ENCODE peak calls at places on chromosomes 2 and 18, in six cellular contexts. One of them, this sample, is unnamed.

GRCh38 chr2:129256642-129257041 is 722.8 kb upstream of the RAB6C start:
- DNase-seq in K562: no peak
- DNase-seq in GM12878: no peak
- DNase-seq in IMR-90: no peak
- DNase-seq in adrenal gland: no peak
- DNase-seq in A549: no peak
- DNase-seq in this sample: no peak

GRCh38 chr2:168216351-168217005 is 30.9 kb downstream of the STK39 start:
- DNase-seq in K562: no peak
- DNase-seq in GM12878: no peak
- DNase-seq in IMR-90: peak
- DNase-seq in adrenal gland: no peak
- DNase-seq in A549: no peak
- DNase-seq in this sample: peak

GRCh38 chr2:65275141-65275540 is 47.5 kb downstream of the ACTR2 start:
- DNase-seq in K562: no peak
- DNase-seq in GM12878: no peak
- DNase-seq in IMR-90: no peak
- DNase-seq in adrenal gland: no peak
- DNase-seq in A549: no peak
- DNase-seq in this sample: no peak

GRCh38 chr2:201401815-201402214 is 44.7 kb upstream of the FLACC1 start:
- DNase-seq in K562: no peak
- DNase-seq in GM12878: no peak
- DNase-seq in IMR-90: no peak
- DNase-seq in adrenal gland: no peak
- DNase-seq in A549: no peak
- DNase-seq in this sample: no peak

GRCh38 chr2:64652231-64653173 is 1.2 kb downstream of the SERTAD2 start:
- DNase-seq in K562: no peak
- DNase-seq in GM12878: no peak
- DNase-seq in IMR-90: peak
- DNase-seq in adrenal gland: peak
- DNase-seq in A549: peak
- DNase-seq in this sample: peak

GRCh38 chr2:181466661-181467576 is 9.7 kb downstream of the ITGA4 start:
- DNase-seq in K562: peak
- DNase-seq in GM12878: no peak
- DNase-seq in IMR-90: peak
- DNase-seq in adrenal gland: peak
- DNase-seq in A549: peak
- DNase-seq in this sample: peak

GRCh38 chr2:54676656-54677055 is 46.8 kb upstream of the EML6 start:
- DNase-seq in K562: no peak
- DNase-seq in GM12878: no peak
- DNase-seq in IMR-90: peak
- DNase-seq in adrenal gland: no peak
- DNase-seq in A549: no peak
- DNase-seq in this sample: no peak

GRCh38 chr2:10620481-10620880 is 69.3 kb downstream of the NOL10 start:
- DNase-seq in K562: no peak
- DNase-seq in GM12878: no peak
- DNase-seq in IMR-90: peak
- DNase-seq in adrenal gland: no peak
- DNase-seq in A549: no peak
- DNase-seq in this sample: no peak

GRCh38 chr2:161418715-161419337 is 2.7 kb downstream of the TBR1 start:
- DNase-seq in K562: no peak
- DNase-seq in GM12878: no peak
- DNase-seq in IMR-90: peak
- DNase-seq in adrenal gland: no peak
- DNase-seq in A549: no peak
- DNase-seq in this sample: peak

GRCh38 chr2:110732422-110733413 is at the start of gene ACOXL:
- DNase-seq in K562: peak
- DNase-seq in GM12878: no peak
- DNase-seq in IMR-90: no peak
- DNase-seq in adrenal gland: no peak
- DNase-seq in A549: no peak
- DNase-seq in this sample: peak

GRCh38 chr2:182894174-182894573 is 27.7 kb upstream of the FRZB start:
- DNase-seq in K562: no peak
- DNase-seq in GM12878: no peak
- DNase-seq in IMR-90: peak
- DNase-seq in adrenal gland: no peak
- DNase-seq in A549: no peak
- DNase-seq in this sample: no peak

GRCh38 chr2:222864296-222864695 is 3.5 kb downstream of the ACSL3 start:
- DNase-seq in K562: no peak
- DNase-seq in GM12878: no peak
- DNase-seq in IMR-90: peak
- DNase-seq in adrenal gland: peak
- DNase-seq in A549: peak
- DNase-seq in this sample: no peak

GRCh38 chr2:101725515-101726192 is 28.1 kb downstream of the MAP4K4 start:
- DNase-seq in K562: peak
- DNase-seq in GM12878: no peak
- DNase-seq in IMR-90: no peak
- DNase-seq in adrenal gland: no peak
- DNase-seq in A549: no peak
- DNase-seq in this sample: no peak
- TF ChIP-seq CTCF in K562: peak
- TF ChIP-seq CTCF in GM12878: peak
- TF ChIP-seq CTCF in IMR-90: peak
- TF ChIP-seq CTCF in adrenal gland: no peak
- TF ChIP-seq CTCF in A549: no peak
- TF ChIP-seq CTCF in this sample: no peak

GRCh38 chr2:241879326-241879725 is 9.8 kb downstream of the RTP5 start:
- DNase-seq in K562: no peak
- DNase-seq in GM12878: no peak
- DNase-seq in IMR-90: no peak
- DNase-seq in adrenal gland: no peak
- DNase-seq in A549: no peak
- DNase-seq in this sample: no peak

GRCh38 chr2:241882090-241882625 is 12.6 kb downstream of the RTP5 start:
- DNase-seq in K562: peak
- DNase-seq in GM12878: no peak
- DNase-seq in IMR-90: no peak
- DNase-seq in adrenal gland: peak
- DNase-seq in A549: no peak
- DNase-seq in this sample: peak

GRCh38 chr2:241877197-241877685 is 7.7 kb downstream of the RTP5 start:
- DNase-seq in K562: no peak
- DNase-seq in GM12878: no peak
- DNase-seq in IMR-90: no peak
- DNase-seq in adrenal gland: no peak
- DNase-seq in A549: no peak
- DNase-seq in this sample: no peak

GRCh38 chr2:241878007-241878970 is 8.8 kb downstream of the RTP5 start:
- DNase-seq in K562: peak
- DNase-seq in GM12878: no peak
- DNase-seq in IMR-90: peak
- DNase-seq in adrenal gland: peak
- DNase-seq in A549: peak
- DNase-seq in this sample: peak

GRCh38 chr2:241880311-241881073 is 11.0 kb downstream of the RTP5 start:
- DNase-seq in K562: no peak
- DNase-seq in GM12878: no peak
- DNase-seq in IMR-90: no peak
- DNase-seq in adrenal gland: no peak
- DNase-seq in A549: no peak
- DNase-seq in this sample: no peak
- H3K27ac ChIP-seq in K562: peak
- H3K27ac ChIP-seq in GM12878: peak
- H3K27ac ChIP-seq in IMR-90: no peak
- H3K27ac ChIP-seq in adrenal gland: no peak
- H3K27ac ChIP-seq in A549: peak
- H3K27ac ChIP-seq in this sample: peak

GRCh38 chr18:31497711-31498449 is at the start of gene DSG2:
- DNase-seq in K562: peak
- DNase-seq in GM12878: no peak
- DNase-seq in IMR-90: no peak
- DNase-seq in adrenal gland: peak
- DNase-seq in A549: peak
- DNase-seq in this sample: peak
- TF ChIP-seq POLR2A in K562: peak
- TF ChIP-seq POLR2A in GM12878: peak
- TF ChIP-seq POLR2A in IMR-90: no peak
- TF ChIP-seq POLR2A in adrenal gland: no peak
- TF ChIP-seq POLR2A in A549: peak
- TF ChIP-seq POLR2A in this sample: peak

GRCh38 chr18:23053756-23054457 is 81.4 kb upstream of the CABLES1 start:
- DNase-seq in K562: no peak
- DNase-seq in GM12878: no peak
- DNase-seq in IMR-90: peak
- DNase-seq in adrenal gland: no peak
- DNase-seq in A549: peak
- DNase-seq in this sample: no peak
- TF ChIP-seq CTCF in K562: no peak
- TF ChIP-seq CTCF in GM12878: no peak
- TF ChIP-seq CTCF in IMR-90: peak
- TF ChIP-seq CTCF in adrenal gland: no peak
- TF ChIP-seq CTCF in A549: no peak
- TF ChIP-seq CTCF in this sample: no peak

GRCh38 chr2:17303496-17303895 is 214.7 kb downstream of the RAD51AP2 start:
- DNase-seq in K562: no peak
- DNase-seq in GM12878: no peak
- DNase-seq in IMR-90: peak
- DNase-seq in adrenal gland: no peak
- DNase-seq in A549: no peak
- DNase-seq in this sample: no peak

GRCh38 chr2:17298453-17298852 is 219.8 kb downstream of the RAD51AP2 start:
- DNase-seq in K562: no peak
- DNase-seq in GM12878: no peak
- DNase-seq in IMR-90: no peak
- DNase-seq in adrenal gland: no peak
- DNase-seq in A549: no peak
- DNase-seq in this sample: no peak

GRCh38 chr2:17303054-17303453 is 215.2 kb downstream of the RAD51AP2 start:
- DNase-seq in K562: no peak
- DNase-seq in GM12878: no peak
- DNase-seq in IMR-90: peak
- DNase-seq in adrenal gland: no peak
- DNase-seq in A549: no peak
- DNase-seq in this sample: no peak

GRCh38 chr2:17301437-17301836 is 216.8 kb downstream of the RAD51AP2 start:
- DNase-seq in K562: no peak
- DNase-seq in GM12878: no peak
- DNase-seq in IMR-90: no peak
- DNase-seq in adrenal gland: no peak
- DNase-seq in A549: no peak
- DNase-seq in this sample: no peak

GRCh38 chr2:17300141-17300540 is 218.1 kb downstream of the RAD51AP2 start:
- DNase-seq in K562: no peak
- DNase-seq in GM12878: no peak
- DNase-seq in IMR-90: peak
- DNase-seq in adrenal gland: no peak
- DNase-seq in A549: peak
- DNase-seq in this sample: no peak
- H3K27ac ChIP-seq in K562: no peak
- H3K27ac ChIP-seq in GM12878: no peak
- H3K27ac ChIP-seq in IMR-90: no peak
- H3K27ac ChIP-seq in adrenal gland: no peak
- H3K27ac ChIP-seq in A549: no peak
- H3K27ac ChIP-seq in this sample: no peak

GRCh38 chr18:47175895-47176575 is at the start of gene IER3IP1:
- DNase-seq in K562: peak
- DNase-seq in GM12878: peak
- DNase-seq in IMR-90: peak
- DNase-seq in adrenal gland: peak
- DNase-seq in A549: peak
- DNase-seq in this sample: peak
- TF ChIP-seq POLR2A in K562: peak
- TF ChIP-seq POLR2A in GM12878: peak
- TF ChIP-seq POLR2A in IMR-90: peak
- TF ChIP-seq POLR2A in adrenal gland: peak
- TF ChIP-seq POLR2A in A549: peak
- TF ChIP-seq POLR2A in this sample: peak

GRCh38 chr2:211093743-211094303 is 537.4 kb downstream of the CPS1 start:
- DNase-seq in K562: no peak
- DNase-seq in GM12878: no peak
- DNase-seq in IMR-90: no peak
- DNase-seq in adrenal gland: no peak
- DNase-seq in A549: peak
- DNase-seq in this sample: no peak
- TF ChIP-seq CTCF in K562: peak
- TF ChIP-seq CTCF in GM12878: peak
- TF ChIP-seq CTCF in IMR-90: peak
- TF ChIP-seq CTCF in adrenal gland: no peak
- TF ChIP-seq CTCF in A549: peak
- TF ChIP-seq CTCF in this sample: peak

GRCh38 chr2:217833439-217833838 is 169.4 kb downstream of the TNS1 start:
- DNase-seq in K562: no peak
- DNase-seq in GM12878: no peak
- DNase-seq in IMR-90: no peak
- DNase-seq in adrenal gland: no peak
- DNase-seq in A549: no peak
- DNase-seq in this sample: no peak

GRCh38 chr2:217834057-217834620 is 168.7 kb downstream of the TNS1 start:
- DNase-seq in K562: no peak
- DNase-seq in GM12878: no peak
- DNase-seq in IMR-90: no peak
- DNase-seq in adrenal gland: peak
- DNase-seq in A549: no peak
- DNase-seq in this sample: no peak

GRCh38 chr2:217835931-217836881 is 166.6 kb downstream of the TNS1 start:
- DNase-seq in K562: no peak
- DNase-seq in GM12878: no peak
- DNase-seq in IMR-90: peak
- DNase-seq in adrenal gland: no peak
- DNase-seq in A549: peak
- DNase-seq in this sample: peak

GRCh38 chr2:217832987-217833386 is 169.8 kb downstream of the TNS1 start:
- DNase-seq in K562: no peak
- DNase-seq in GM12878: no peak
- DNase-seq in IMR-90: no peak
- DNase-seq in adrenal gland: no peak
- DNase-seq in A549: no peak
- DNase-seq in this sample: no peak

DNA sequence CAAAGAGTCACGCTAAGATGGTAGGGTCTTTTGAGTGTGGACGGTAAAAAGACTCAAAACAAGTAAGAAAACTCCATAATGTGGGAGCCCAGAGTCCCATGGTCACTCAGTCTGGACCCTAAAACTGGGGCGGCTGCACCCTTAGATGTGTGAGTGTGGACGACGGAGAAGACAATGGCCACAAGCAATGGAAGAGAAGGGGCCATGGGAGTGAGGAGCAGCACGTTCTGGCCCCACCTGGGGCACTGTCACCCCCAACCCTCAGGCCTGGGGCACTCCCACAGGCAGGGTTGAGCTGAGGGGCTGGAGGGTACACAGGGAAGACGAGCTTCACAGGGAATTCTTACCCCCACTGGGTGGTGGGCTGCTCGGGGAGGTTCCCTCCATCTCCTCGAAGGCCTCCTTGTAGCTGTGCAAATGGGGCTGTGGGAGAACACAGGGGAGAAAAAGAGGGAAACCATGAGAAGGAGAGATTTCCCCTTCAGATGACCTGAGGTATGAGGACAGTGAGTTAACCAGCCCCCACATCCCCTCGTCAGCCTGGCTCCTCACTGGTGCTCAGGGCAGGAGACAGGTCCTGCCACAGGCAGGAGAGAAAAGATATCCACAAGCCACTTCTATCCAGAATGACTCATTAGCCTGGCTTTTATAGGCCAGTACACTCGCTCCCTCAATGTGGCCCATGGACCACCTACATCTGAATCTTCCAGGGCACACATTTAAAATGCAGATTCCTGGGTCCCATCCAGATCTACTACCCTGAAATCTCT is 167.9 kb downstream of the TNS1 start:
- DNase-seq in K562: no peak
- DNase-seq in GM12878: no peak
- DNase-seq in IMR-90: peak
- DNase-seq in adrenal gland: no peak
- DNase-seq in A549: no peak
- DNase-seq in this sample: no peak
- H3K27ac ChIP-seq in K562: no peak
- H3K27ac ChIP-seq in GM12878: no peak
- H3K27ac ChIP-seq in IMR-90: no peak
- H3K27ac ChIP-seq in adrenal gland: peak
- H3K27ac ChIP-seq in A549: no peak
- H3K27ac ChIP-seq in this sample: peak